ENCODE peak calls at places on chromosomes 6 and 20, in eight cellular contexts. One of them, this sample, is unnamed.

GRCh38 chr20:40326794-40327193 is 362.2 kb downstream of the MAFB start:
- DNase-seq in astrocyte of the spinal cord: no peak
- DNase-seq in lower lobe of right lung: peak
- DNase-seq in dorsolateral prefrontal cortex: no peak
- DNase-seq in mammary epithelial cell: no peak
- DNase-seq in cardiac muscle cell: no peak
- DNase-seq in WERI-Rb-1: no peak
- DNase-seq in IMR-90: no peak
- DNase-seq in this sample: no peak

GRCh38 chr20:22807646-22808045 is 223.3 kb upstream of the FOXA2 start:
- DNase-seq in astrocyte of the spinal cord: no peak
- DNase-seq in lower lobe of right lung: no peak
- DNase-seq in dorsolateral prefrontal cortex: no peak
- DNase-seq in mammary epithelial cell: no peak
- DNase-seq in cardiac muscle cell: no peak
- DNase-seq in WERI-Rb-1: no peak
- DNase-seq in IMR-90: peak
- DNase-seq in this sample: peak

GRCh38 chr6:157145656-157146285 is 177.5 kb downstream of the TMEM242 start:
- DNase-seq in astrocyte of the spinal cord: peak
- DNase-seq in lower lobe of right lung: no peak
- DNase-seq in dorsolateral prefrontal cortex: no peak
- DNase-seq in mammary epithelial cell: no peak
- DNase-seq in cardiac muscle cell: no peak
- DNase-seq in WERI-Rb-1: peak
- DNase-seq in IMR-90: peak
- DNase-seq in this sample: no peak

GRCh38 chr6:77361018-77361417 is 102.3 kb downstream of the HTR1B start:
- DNase-seq in astrocyte of the spinal cord: no peak
- DNase-seq in lower lobe of right lung: no peak
- DNase-seq in dorsolateral prefrontal cortex: no peak
- DNase-seq in mammary epithelial cell: peak
- DNase-seq in cardiac muscle cell: no peak
- DNase-seq in WERI-Rb-1: no peak
- DNase-seq in IMR-90: no peak
- DNase-seq in this sample: no peak

GRCh38 chr6:11950109-11950508 is 62.0 kb upstream of the HIVEP1 start:
- DNase-seq in astrocyte of the spinal cord: no peak
- DNase-seq in lower lobe of right lung: no peak
- DNase-seq in dorsolateral prefrontal cortex: no peak
- DNase-seq in mammary epithelial cell: no peak
- DNase-seq in cardiac muscle cell: no peak
- DNase-seq in WERI-Rb-1: peak
- DNase-seq in IMR-90: no peak
- DNase-seq in this sample: peak

GRCh38 chr20:32252189-32252588 is 25.3 kb upstream of the KIF3B start:
- DNase-seq in astrocyte of the spinal cord: no peak
- DNase-seq in lower lobe of right lung: no peak
- DNase-seq in dorsolateral prefrontal cortex: no peak
- DNase-seq in mammary epithelial cell: no peak
- DNase-seq in cardiac muscle cell: no peak
- DNase-seq in WERI-Rb-1: no peak
- DNase-seq in IMR-90: no peak
- DNase-seq in this sample: no peak

GRCh38 chr6:169807699-169808607 is 56.5 kb downstream of the ERMARD start:
- DNase-seq in astrocyte of the spinal cord: no peak
- DNase-seq in lower lobe of right lung: no peak
- DNase-seq in dorsolateral prefrontal cortex: peak
- DNase-seq in mammary epithelial cell: no peak
- DNase-seq in cardiac muscle cell: no peak
- DNase-seq in WERI-Rb-1: no peak
- DNase-seq in IMR-90: no peak
- DNase-seq in this sample: no peak

GRCh38 chr6:159935633-159936032 is 33.2 kb upstream of the IGF2R start:
- DNase-seq in astrocyte of the spinal cord: peak
- DNase-seq in lower lobe of right lung: no peak
- DNase-seq in dorsolateral prefrontal cortex: no peak
- DNase-seq in mammary epithelial cell: peak
- DNase-seq in cardiac muscle cell: no peak
- DNase-seq in WERI-Rb-1: no peak
- DNase-seq in IMR-90: peak
- DNase-seq in this sample: peak

GRCh38 chr6:111657146-111657545 is 51.5 kb upstream of the TRAF3IP2 start:
- DNase-seq in astrocyte of the spinal cord: peak
- DNase-seq in lower lobe of right lung: no peak
- DNase-seq in dorsolateral prefrontal cortex: no peak
- DNase-seq in mammary epithelial cell: peak
- DNase-seq in cardiac muscle cell: no peak
- DNase-seq in WERI-Rb-1: no peak
- DNase-seq in IMR-90: peak
- DNase-seq in this sample: peak

GRCh38 chr20:62282877-62283503 is 19.8 kb upstream of the ADRM1 start:
- DNase-seq in astrocyte of the spinal cord: no peak
- DNase-seq in lower lobe of right lung: no peak
- DNase-seq in dorsolateral prefrontal cortex: no peak
- DNase-seq in mammary epithelial cell: no peak
- DNase-seq in cardiac muscle cell: peak
- DNase-seq in WERI-Rb-1: no peak
- DNase-seq in IMR-90: no peak
- DNase-seq in this sample: no peak

GRCh38 chr6:16337280-16337975 is 99.0 kb downstream of the GMPR start:
- DNase-seq in astrocyte of the spinal cord: peak
- DNase-seq in lower lobe of right lung: peak
- DNase-seq in dorsolateral prefrontal cortex: peak
- DNase-seq in mammary epithelial cell: no peak
- DNase-seq in cardiac muscle cell: no peak
- DNase-seq in WERI-Rb-1: no peak
- DNase-seq in IMR-90: peak
- DNase-seq in this sample: peak

GRCh38 chr6:81465859-81466258 is 286.6 kb downstream of the TENT5A start:
- DNase-seq in astrocyte of the spinal cord: peak
- DNase-seq in lower lobe of right lung: no peak
- DNase-seq in dorsolateral prefrontal cortex: no peak
- DNase-seq in mammary epithelial cell: peak
- DNase-seq in cardiac muscle cell: peak
- DNase-seq in WERI-Rb-1: peak
- DNase-seq in IMR-90: peak
- DNase-seq in this sample: peak

GRCh38 chr6:498795-499231 is 107.3 kb downstream of the IRF4 start:
- DNase-seq in astrocyte of the spinal cord: peak
- DNase-seq in lower lobe of right lung: no peak
- DNase-seq in dorsolateral prefrontal cortex: no peak
- DNase-seq in mammary epithelial cell: no peak
- DNase-seq in cardiac muscle cell: no peak
- DNase-seq in WERI-Rb-1: no peak
- DNase-seq in IMR-90: peak
- DNase-seq in this sample: no peak

GRCh38 chr6:170253226-170253909 is 37.5 kb downstream of the DLL1 start:
- DNase-seq in astrocyte of the spinal cord: no peak
- DNase-seq in lower lobe of right lung: no peak
- DNase-seq in dorsolateral prefrontal cortex: no peak
- DNase-seq in mammary epithelial cell: no peak
- DNase-seq in cardiac muscle cell: no peak
- DNase-seq in WERI-Rb-1: no peak
- DNase-seq in IMR-90: no peak
- DNase-seq in this sample: no peak

GRCh38 chr20:25543068-25543467 is 42.3 kb downstream of the NINL start:
- DNase-seq in astrocyte of the spinal cord: peak
- DNase-seq in lower lobe of right lung: no peak
- DNase-seq in dorsolateral prefrontal cortex: no peak
- DNase-seq in mammary epithelial cell: peak
- DNase-seq in cardiac muscle cell: no peak
- DNase-seq in WERI-Rb-1: no peak
- DNase-seq in IMR-90: peak
- DNase-seq in this sample: peak

GRCh38 chr20:51542033-51542893 is at the start of gene NFATC2:
- DNase-seq in astrocyte of the spinal cord: no peak
- DNase-seq in lower lobe of right lung: peak
- DNase-seq in dorsolateral prefrontal cortex: no peak
- DNase-seq in mammary epithelial cell: no peak
- DNase-seq in cardiac muscle cell: peak
- DNase-seq in WERI-Rb-1: no peak
- DNase-seq in IMR-90: no peak
- DNase-seq in this sample: no peak

GRCh38 chr6:151381722-151382121 is 9.6 kb downstream of the ZBTB2 start:
- DNase-seq in astrocyte of the spinal cord: no peak
- DNase-seq in lower lobe of right lung: no peak
- DNase-seq in dorsolateral prefrontal cortex: no peak
- DNase-seq in mammary epithelial cell: no peak
- DNase-seq in cardiac muscle cell: no peak
- DNase-seq in WERI-Rb-1: no peak
- DNase-seq in IMR-90: no peak
- DNase-seq in this sample: no peak

GRCh38 chr6:170583736-170584180 is 679 bp downstream of the PDCD2 start:
- DNase-seq in astrocyte of the spinal cord: peak
- DNase-seq in lower lobe of right lung: no peak
- DNase-seq in dorsolateral prefrontal cortex: no peak
- DNase-seq in mammary epithelial cell: no peak
- DNase-seq in cardiac muscle cell: no peak
- DNase-seq in WERI-Rb-1: no peak
- DNase-seq in IMR-90: peak
- DNase-seq in this sample: no peak

GRCh38 chr6:165636415-165637048 is 26.5 kb downstream of the PDE10A start:
- DNase-seq in astrocyte of the spinal cord: peak
- DNase-seq in lower lobe of right lung: no peak
- DNase-seq in dorsolateral prefrontal cortex: no peak
- DNase-seq in mammary epithelial cell: no peak
- DNase-seq in cardiac muscle cell: peak
- DNase-seq in WERI-Rb-1: no peak
- DNase-seq in IMR-90: peak
- DNase-seq in this sample: no peak

GRCh38 chr6:65113581-65113980 is 593.4 kb downstream of the EYS start:
- DNase-seq in astrocyte of the spinal cord: peak
- DNase-seq in lower lobe of right lung: no peak
- DNase-seq in dorsolateral prefrontal cortex: no peak
- DNase-seq in mammary epithelial cell: no peak
- DNase-seq in cardiac muscle cell: no peak
- DNase-seq in WERI-Rb-1: no peak
- DNase-seq in IMR-90: peak
- DNase-seq in this sample: no peak

GRCh38 chr20:5899444-5899843 is 50.9 kb downstream of the TRMT6 start:
- DNase-seq in astrocyte of the spinal cord: no peak
- DNase-seq in lower lobe of right lung: no peak
- DNase-seq in dorsolateral prefrontal cortex: no peak
- DNase-seq in mammary epithelial cell: no peak
- DNase-seq in cardiac muscle cell: no peak
- DNase-seq in WERI-Rb-1: no peak
- DNase-seq in IMR-90: no peak
- DNase-seq in this sample: no peak

GRCh38 chr20:20365593-20365992 is 2.3 kb upstream of the INSM1 start:
- DNase-seq in astrocyte of the spinal cord: no peak
- DNase-seq in lower lobe of right lung: no peak
- DNase-seq in dorsolateral prefrontal cortex: no peak
- DNase-seq in mammary epithelial cell: no peak
- DNase-seq in cardiac muscle cell: no peak
- DNase-seq in WERI-Rb-1: no peak
- DNase-seq in IMR-90: no peak
- DNase-seq in this sample: no peak
- H3K4me3 ChIP-seq in astrocyte of the spinal cord: no peak
- H3K4me3 ChIP-seq in lower lobe of right lung: no peak
- H3K4me3 ChIP-seq in dorsolateral prefrontal cortex: no peak
- H3K4me3 ChIP-seq in mammary epithelial cell: no peak
- H3K4me3 ChIP-seq in cardiac muscle cell: no peak
- H3K4me3 ChIP-seq in WERI-Rb-1: no peak
- H3K4me3 ChIP-seq in IMR-90: no peak
- H3K4me3 ChIP-seq in this sample: no peak

GRCh38 chr20:56949318-56949717 is 317.1 kb downstream of the BMP7 start:
- DNase-seq in astrocyte of the spinal cord: no peak
- DNase-seq in lower lobe of right lung: no peak
- DNase-seq in dorsolateral prefrontal cortex: no peak
- DNase-seq in mammary epithelial cell: no peak
- DNase-seq in cardiac muscle cell: no peak
- DNase-seq in WERI-Rb-1: no peak
- DNase-seq in IMR-90: no peak
- DNase-seq in this sample: no peak
- TF ChIP-seq CTCF in astrocyte of the spinal cord: no peak
- TF ChIP-seq CTCF in lower lobe of right lung: no peak
- TF ChIP-seq CTCF in dorsolateral prefrontal cortex: no peak
- TF ChIP-seq CTCF in mammary epithelial cell: no peak
- TF ChIP-seq CTCF in cardiac muscle cell: no peak
- TF ChIP-seq CTCF in WERI-Rb-1: no peak
- TF ChIP-seq CTCF in IMR-90: no peak
- TF ChIP-seq CTCF in this sample: no peak

DNA sequence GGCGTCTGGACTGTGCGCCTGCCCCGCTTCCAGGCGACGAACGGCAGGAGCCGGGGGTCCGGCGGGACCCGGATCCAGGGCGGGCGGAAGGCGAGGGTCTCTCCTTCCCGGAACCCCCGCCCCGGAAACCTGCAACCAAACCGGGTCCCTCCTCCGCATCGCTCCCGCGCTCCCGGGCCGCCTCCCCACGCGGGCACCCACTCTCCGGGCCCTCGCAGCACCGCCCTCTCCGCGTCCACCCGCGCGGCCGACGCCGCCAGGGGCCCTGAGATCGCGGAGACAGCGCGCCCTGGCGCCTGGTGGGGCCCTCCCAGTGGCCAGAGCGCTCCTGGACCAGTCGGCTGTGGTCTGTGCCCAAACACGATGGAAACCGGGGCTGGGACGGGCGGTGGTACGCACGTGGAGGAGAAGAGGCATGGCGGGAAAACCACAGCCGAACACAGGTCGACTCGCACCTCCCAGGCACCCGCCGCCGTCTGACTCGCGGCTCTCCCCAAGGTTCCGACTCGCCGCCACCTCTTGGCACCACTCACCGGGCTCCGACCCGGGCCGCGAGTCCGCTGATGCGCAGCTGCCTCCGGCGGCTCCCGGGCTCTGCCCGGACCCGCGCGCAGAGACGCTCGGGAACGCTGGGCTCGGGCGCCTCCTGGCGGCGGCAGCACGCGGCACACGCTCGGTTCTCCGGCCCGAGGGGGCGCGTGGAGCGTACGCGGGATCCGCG is 7.9 kb downstream of the NKX2-2 start:
- DNase-seq in astrocyte of the spinal cord: no peak
- DNase-seq in lower lobe of right lung: peak
- DNase-seq in dorsolateral prefrontal cortex: peak
- DNase-seq in mammary epithelial cell: peak
- DNase-seq in cardiac muscle cell: peak
- DNase-seq in WERI-Rb-1: peak
- DNase-seq in IMR-90: peak
- DNase-seq in this sample: peak
- H3K4me3 ChIP-seq in astrocyte of the spinal cord: peak
- H3K4me3 ChIP-seq in lower lobe of right lung: peak
- H3K4me3 ChIP-seq in dorsolateral prefrontal cortex: peak
- H3K4me3 ChIP-seq in mammary epithelial cell: peak
- H3K4me3 ChIP-seq in cardiac muscle cell: peak
- H3K4me3 ChIP-seq in WERI-Rb-1: peak
- H3K4me3 ChIP-seq in IMR-90: peak
- H3K4me3 ChIP-seq in this sample: peak

DNA sequence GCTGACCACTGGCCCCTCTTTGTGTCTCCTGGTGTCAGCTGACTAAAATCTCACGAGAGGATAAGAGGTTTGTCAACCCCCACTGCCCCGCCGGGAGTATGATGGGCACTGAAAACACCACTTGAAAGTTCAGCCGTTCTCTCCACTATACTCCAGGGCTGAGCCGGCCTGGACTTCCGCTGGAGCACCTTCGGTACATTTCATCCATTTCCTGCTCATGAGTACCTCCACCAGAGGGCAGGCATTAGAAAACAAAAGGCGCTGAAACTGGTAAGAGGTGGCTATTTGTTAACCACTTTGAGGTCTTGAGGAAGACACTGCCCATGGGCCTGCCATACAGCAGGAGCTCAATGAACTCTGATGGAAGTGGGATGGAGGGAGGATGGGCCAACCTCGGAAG is 17.9 kb upstream of the ANKRD60 start:
- DNase-seq in astrocyte of the spinal cord: peak
- DNase-seq in lower lobe of right lung: no peak
- DNase-seq in dorsolateral prefrontal cortex: no peak
- DNase-seq in mammary epithelial cell: no peak
- DNase-seq in cardiac muscle cell: peak
- DNase-seq in WERI-Rb-1: peak
- DNase-seq in IMR-90: no peak
- DNase-seq in this sample: peak
- TF ChIP-seq CTCF in astrocyte of the spinal cord: peak
- TF ChIP-seq CTCF in lower lobe of right lung: no peak
- TF ChIP-seq CTCF in dorsolateral prefrontal cortex: no peak
- TF ChIP-seq CTCF in mammary epithelial cell: no peak
- TF ChIP-seq CTCF in cardiac muscle cell: peak
- TF ChIP-seq CTCF in WERI-Rb-1: peak
- TF ChIP-seq CTCF in IMR-90: peak
- TF ChIP-seq CTCF in this sample: peak